ENCODE peak calls at places on chromosomes 3 and 15, in eight cellular contexts. E is pancreas; V is mucosa of descending colon; C is NCI-H2029; M is stimulated activated CD8-positive, alpha-beta memory T cell treated with anti-CD3 and anti-CD28 coated beads, Interleukin-4, amount 100 ng/mL, for 1 hour; H is hippocampal formation; Z is HT-29; B is HT1080. S is an unnamed sample.
A peak's percentile ranks its signal among the peaks of the same experiment; 100 is the strongest.

GRCh38 chr15:61051570-61052031 is 177.5 kb downstream of the RORA start:
- DNase-seq in E (no peak), H (no peak), V (no peak), M (no peak), B (peak; percentile 55), C (no peak), Z (peak; percentile 52), S (peak; percentile 58)

GRCh38 chr15:26676115-26676514 is 96.8 kb downstream of the GABRB3 start:
- DNase-seq in E (no peak), Z (no peak), C (no peak), H (no peak), B (no peak), V (no peak), M (no peak), S (no peak)

GRCh38 chr15:39597751-39598185 is 16.9 kb downstream of the THBS1 start:
- DNase-seq in E (no peak), C (no peak), Z (no peak), V (no peak), H (no peak), B (no peak), M (no peak), S (no peak)

GRCh38 chr15:99450896-99451358 is 114.9 kb upstream of the MEF2A start:
- DNase-seq in Z (peak; percentile 77), E (peak; percentile 56), M (peak; percentile 39), C (peak; percentile 46), H (peak; percentile 27), V (peak; percentile 80), B (peak; percentile 48), S (peak; percentile 94)

GRCh38 chr15:33680336-33680735 is 288.0 kb upstream of the CHRM5 start:
- DNase-seq in H (no peak), C (no peak), E (no peak), M (no peak), B (no peak), Z (no peak), V (no peak), S (no peak)

GRCh38 chr15:82750831-82751181 is 41.1 kb upstream of the AP3B2 start:
- DNase-seq in B (no peak), H (no peak), Z (no peak), E (no peak), V (peak; percentile 29), C (no peak), M (no peak), S (no peak)

GRCh38 chr15:81165565-81165964 is 31.1 kb upstream of the IL16 start:
- DNase-seq in E (no peak), H (no peak), Z (no peak), M (no peak), B (no peak), V (no peak), C (no peak), S (no peak)

GRCh38 chr3:90180543-90180942 is 1073.1 kb downstream of the EPHA3 start:
- DNase-seq in C (no peak), Z (no peak), V (no peak), B (no peak), E (no peak), M (no peak), H (no peak), S (no peak)

GRCh38 chr15:93703092-93703785 is 528.1 kb upstream of the MCTP2 start:
- DNase-seq in Z (peak; percentile 10), B (peak; percentile 18), C (peak; percentile 26), M (no peak), E (no peak), V (no peak), H (no peak), S (no peak)

S was measured in MCF 10A.